ENCODE peak calls at places on chromosomes 2 and 18, in four cellular contexts. One of them, this sample, is unnamed.

GRCh38 chr2:225464346-225465025 is 65.0 kb downstream of the NYAP2 start:
- DNase-seq in cerebellar cortex: no peak
- DNase-seq in foreskin fibroblast: no peak
- DNase-seq in stimulated activated CD8-positive, alpha-beta memory T cell treated with anti-CD3 and anti-CD28 coated beads, Interleukin-2, amount 100 ng/mL, for 48 hours: no peak
- DNase-seq in this sample: no peak

GRCh38 chr2:46014911-46015654 is 282.1 kb upstream of the EPAS1 start:
- DNase-seq in cerebellar cortex: no peak
- DNase-seq in foreskin fibroblast: no peak
- DNase-seq in stimulated activated CD8-positive, alpha-beta memory T cell treated with anti-CD3 and anti-CD28 coated beads, Interleukin-2, amount 100 ng/mL, for 48 hours: no peak
- DNase-seq in this sample: no peak

GRCh38 chr2:114550895-114551793 is 108.7 kb downstream of the DPP10 start:
- DNase-seq in cerebellar cortex: peak; percentile 33
- DNase-seq in foreskin fibroblast: no peak
- DNase-seq in stimulated activated CD8-positive, alpha-beta memory T cell treated with anti-CD3 and anti-CD28 coated beads, Interleukin-2, amount 100 ng/mL, for 48 hours: no peak
- DNase-seq in this sample: peak; percentile 65

GRCh38 chr2:182650704-182651103 is 65.4 kb upstream of the DNAJC10 start:
- DNase-seq in cerebellar cortex: peak; percentile 75
- DNase-seq in foreskin fibroblast: peak; percentile 56
- DNase-seq in stimulated activated CD8-positive, alpha-beta memory T cell treated with anti-CD3 and anti-CD28 coated beads, Interleukin-2, amount 100 ng/mL, for 48 hours: no peak
- DNase-seq in this sample: peak; percentile 72

GRCh38 chr18:23038712-23039111 is 96.6 kb upstream of the CABLES1 start:
- DNase-seq in cerebellar cortex: no peak
- DNase-seq in foreskin fibroblast: peak; percentile 93
- DNase-seq in stimulated activated CD8-positive, alpha-beta memory T cell treated with anti-CD3 and anti-CD28 coated beads, Interleukin-2, amount 100 ng/mL, for 48 hours: no peak
- DNase-seq in this sample: no peak

GRCh38 chr2:70328921-70329561 is 27.2 kb upstream of the FAM136A start:
- DNase-seq in cerebellar cortex: no peak
- DNase-seq in foreskin fibroblast: no peak
- DNase-seq in stimulated activated CD8-positive, alpha-beta memory T cell treated with anti-CD3 and anti-CD28 coated beads, Interleukin-2, amount 100 ng/mL, for 48 hours: no peak
- DNase-seq in this sample: no peak

GRCh38 chr18:8462651-8463185 is 146.5 kb upstream of the RAB12 start:
- DNase-seq in cerebellar cortex: no peak
- DNase-seq in foreskin fibroblast: no peak
- DNase-seq in stimulated activated CD8-positive, alpha-beta memory T cell treated with anti-CD3 and anti-CD28 coated beads, Interleukin-2, amount 100 ng/mL, for 48 hours: no peak
- DNase-seq in this sample: no peak

GRCh38 chr2:65800998-65801397 is 368.6 kb upstream of the SPRED2 start:
- DNase-seq in cerebellar cortex: no peak
- DNase-seq in foreskin fibroblast: peak; percentile 2
- DNase-seq in stimulated activated CD8-positive, alpha-beta memory T cell treated with anti-CD3 and anti-CD28 coated beads, Interleukin-2, amount 100 ng/mL, for 48 hours: no peak
- DNase-seq in this sample: no peak

GRCh38 chr2:71889991-71890684 is 257.5 kb downstream of the CYP26B1 start:
- DNase-seq in cerebellar cortex: no peak
- DNase-seq in foreskin fibroblast: peak; percentile 91
- DNase-seq in stimulated activated CD8-positive, alpha-beta memory T cell treated with anti-CD3 and anti-CD28 coated beads, Interleukin-2, amount 100 ng/mL, for 48 hours: no peak
- DNase-seq in this sample: no peak

GRCh38 chr18:79765491-79766245 is 32.1 kb upstream of the KCNG2 start:
- DNase-seq in cerebellar cortex: no peak
- DNase-seq in foreskin fibroblast: peak; percentile 65
- DNase-seq in stimulated activated CD8-positive, alpha-beta memory T cell treated with anti-CD3 and anti-CD28 coated beads, Interleukin-2, amount 100 ng/mL, for 48 hours: no peak
- DNase-seq in this sample: no peak

GRCh38 chr2:1758774-1759610 is 14.7 kb upstream of the PXDN start:
- DNase-seq in cerebellar cortex: no peak
- DNase-seq in foreskin fibroblast: no peak
- DNase-seq in stimulated activated CD8-positive, alpha-beta memory T cell treated with anti-CD3 and anti-CD28 coated beads, Interleukin-2, amount 100 ng/mL, for 48 hours: no peak
- DNase-seq in this sample: peak; percentile 20

GRCh38 chr2:3771576-3771975 is 68.2 kb downstream of the DCDC2C start:
- DNase-seq in cerebellar cortex: no peak
- DNase-seq in foreskin fibroblast: no peak
- DNase-seq in stimulated activated CD8-positive, alpha-beta memory T cell treated with anti-CD3 and anti-CD28 coated beads, Interleukin-2, amount 100 ng/mL, for 48 hours: no peak
- DNase-seq in this sample: no peak

GRCh38 chr2:64804651-64805050 is 150.9 kb upstream of the SERTAD2 start:
- DNase-seq in cerebellar cortex: no peak
- DNase-seq in foreskin fibroblast: no peak
- DNase-seq in stimulated activated CD8-positive, alpha-beta memory T cell treated with anti-CD3 and anti-CD28 coated beads, Interleukin-2, amount 100 ng/mL, for 48 hours: no peak
- DNase-seq in this sample: no peak

GRCh38 chr2:208999911-209000310 is 423.9 kb upstream of the MAP2 start:
- DNase-seq in cerebellar cortex: no peak
- DNase-seq in foreskin fibroblast: no peak
- DNase-seq in stimulated activated CD8-positive, alpha-beta memory T cell treated with anti-CD3 and anti-CD28 coated beads, Interleukin-2, amount 100 ng/mL, for 48 hours: no peak
- DNase-seq in this sample: no peak

GRCh38 chr2:178273787-178274360 is 79.6 kb downstream of the OSBPL6 start:
- DNase-seq in cerebellar cortex: no peak
- DNase-seq in foreskin fibroblast: no peak
- DNase-seq in stimulated activated CD8-positive, alpha-beta memory T cell treated with anti-CD3 and anti-CD28 coated beads, Interleukin-2, amount 100 ng/mL, for 48 hours: no peak
- DNase-seq in this sample: no peak

GRCh38 chr18:57445488-57446319 is 10.5 kb downstream of the ONECUT2 start:
- DNase-seq in cerebellar cortex: no peak
- DNase-seq in foreskin fibroblast: no peak
- DNase-seq in stimulated activated CD8-positive, alpha-beta memory T cell treated with anti-CD3 and anti-CD28 coated beads, Interleukin-2, amount 100 ng/mL, for 48 hours: no peak
- DNase-seq in this sample: no peak

GRCh38 chr2:156982615-156983014 is 274.9 kb upstream of the GALNT5 start:
- DNase-seq in cerebellar cortex: no peak
- DNase-seq in foreskin fibroblast: no peak
- DNase-seq in stimulated activated CD8-positive, alpha-beta memory T cell treated with anti-CD3 and anti-CD28 coated beads, Interleukin-2, amount 100 ng/mL, for 48 hours: no peak
- DNase-seq in this sample: no peak

GRCh38 chr2:70647873-70648481 is 94.4 kb upstream of the TGFA start:
- DNase-seq in cerebellar cortex: peak; percentile 65
- DNase-seq in foreskin fibroblast: peak; percentile 72
- DNase-seq in stimulated activated CD8-positive, alpha-beta memory T cell treated with anti-CD3 and anti-CD28 coated beads, Interleukin-2, amount 100 ng/mL, for 48 hours: peak; percentile 54
- DNase-seq in this sample: peak; percentile 55

This sample was measured in pons.